ENCODE peak calls at places on chromosomes 12 and 14, in seven cellular contexts. P is tibial nerve, U is astrocyte of the spinal cord, W is kidney, F is cardiac muscle cell, Q is osteocyte, V is fibroblast of lung. L is an unnamed sample.

GRCh38 chr12:82862069-82862841 is 175.5 kb downstream of the TMTC2 start:
- DNase-seq in P (no peak), U (peak), W (no peak), F (no peak), Q (no peak), V (peak), L (no peak)

GRCh38 chr14:96084796-96085195 is 45.6 kb downstream of the C14orf132 start:
- DNase-seq in P (no peak), U (no peak), W (no peak), F (no peak), Q (no peak), V (no peak), L (no peak)

GRCh38 chr14:61750708-61751474 is 11.3 kb upstream of the SNAPC1 start:
- DNase-seq in P (peak), U (peak), W (peak), F (peak), Q (no peak), V (peak), L (peak)

GRCh38 chr12:84508325-84508861 is 404.2 kb downstream of the SLC6A15 start:
- DNase-seq in P (no peak), U (peak), W (no peak), F (no peak), Q (no peak), V (peak), L (no peak)

GRCh38 chr14:86865934-86866333 is 1127.0 kb downstream of the GALC start:
- DNase-seq in P (no peak), U (no peak), W (no peak), F (no peak), Q (no peak), V (no peak), L (no peak)

GRCh38 chr12:64672925-64673409 is 62.7 kb downstream of the RASSF3 start:
- DNase-seq in P (no peak), U (peak), W (peak), F (no peak), Q (no peak), V (peak), L (peak)

GRCh38 chr12:19994970-19995369 is 373.4 kb upstream of the PDE3A start:
- DNase-seq in P (no peak), U (peak), W (no peak), F (no peak), Q (no peak), V (no peak), L (no peak)

GRCh38 chr12:107749094-107749493 is 11.8 kb downstream of the PRDM4 start:
- DNase-seq in P (no peak), U (peak), W (no peak), F (no peak), Q (no peak), V (peak), L (no peak)

GRCh38 chr12:106110626-106111300 is 28.0 kb downstream of the NUAK1 start:
- DNase-seq in P (no peak), U (no peak), W (no peak), F (no peak), Q (no peak), V (no peak), L (no peak)

GRCh38 chr12:98594050-98594853 is 766 bp downstream of the SLC25A3 start:
- DNase-seq in P (peak), U (peak), W (peak), F (peak), Q (no peak), V (peak), L (no peak)

GRCh38 chr12:57632898-57633825 is at the start of gene B4GALNT1:
- DNase-seq in P (no peak), U (peak), W (peak), F (peak), Q (no peak), V (peak), L (peak)

GRCh38 chr12:102965281-102966155 is 8.0 kb downstream of the ASCL1 start:
- DNase-seq in P (no peak), U (no peak), W (no peak), F (peak), Q (no peak), V (no peak), L (no peak)

GRCh38 chr12:1594045-1594294 is 411 bp downstream of the FBXL14 start:
- DNase-seq in P (no peak), U (peak), W (peak), F (no peak), Q (no peak), V (peak), L (peak)

GRCh38 chr14:50801706-50802105 is 29.3 kb downstream of the NIN start:
- DNase-seq in P (no peak), U (peak), W (no peak), F (no peak), Q (no peak), V (peak), L (no peak)

GRCh38 chr12:33830070-33830469 is 192.2 kb upstream of the ALG10 start:
- DNase-seq in P (no peak), U (peak), W (no peak), F (no peak), Q (no peak), V (no peak), L (no peak)

GRCh38 chr14:68800361-68800760 is 7.5 kb upstream of the ZFP36L1 start:
- DNase-seq in P (no peak), U (peak), W (no peak), F (no peak), Q (peak), V (peak), L (no peak)

GRCh38 chr14:78697341-78697740 is 527.2 kb downstream of the NRXN3 start:
- DNase-seq in P (no peak), U (peak), W (no peak), F (peak), Q (no peak), V (peak), L (no peak)

GRCh38 chr14:22538671-22539228 is 50.3 kb downstream of the DAD1 start:
- DNase-seq in P (no peak), U (no peak), W (no peak), F (no peak), Q (no peak), V (no peak), L (peak)

GRCh38 chr14:54933006-54933405 is 30.4 kb upstream of the GCH1 start:
- DNase-seq in P (no peak), U (no peak), W (no peak), F (no peak), Q (no peak), V (no peak), L (no peak)

GRCh38 chr12:76866726-76867125 is 12.1 kb downstream of the CSRP2 start:
- DNase-seq in P (no peak), U (peak), W (no peak), F (no peak), Q (no peak), V (peak), L (no peak)

GRCh38 chr12:124551268-124552144 is 15.9 kb downstream of the NCOR2 start:
- DNase-seq in P (peak), U (peak), W (peak), F (peak), Q (no peak), V (no peak), L (peak)

GRCh38 chr12:5102261-5102789 is 58.6 kb downstream of the KCNA5 start:
- DNase-seq in P (no peak), U (peak), W (no peak), F (no peak), Q (no peak), V (peak), L (no peak)

GRCh38 chr12:32451816-32452215 is 52.5 kb downstream of the FGD4 start:
- DNase-seq in P (no peak), U (no peak), W (no peak), F (no peak), Q (no peak), V (no peak), L (no peak)

GRCh38 chr12:96063046-96063445 is 27.7 kb upstream of the LTA4H start:
- DNase-seq in P (no peak), U (peak), W (no peak), F (no peak), Q (no peak), V (peak), L (peak)

GRCh38 chr14:28780843-28781503 is 14.4 kb downstream of the FOXG1 start:
- DNase-seq in P (no peak), U (no peak), W (no peak), F (no peak), Q (no peak), V (peak), L (no peak)

GRCh38 chr14:39060818-39061437 is 42.1 kb downstream of the SEC23A start:
- DNase-seq in P (no peak), U (no peak), W (no peak), F (no peak), Q (no peak), V (no peak), L (no peak)

GRCh38 chr12:66241061-66242043 is 52.3 kb downstream of the IRAK3 start:
- DNase-seq in P (no peak), U (peak), W (no peak), F (no peak), Q (no peak), V (peak), L (no peak)

GRCh38 chr12:131000000-131000486 is 46.3 kb downstream of the ADGRD1 start:
- DNase-seq in P (no peak), U (no peak), W (no peak), F (no peak), Q (no peak), V (no peak), L (no peak)

GRCh38 chr12:12397184-12397583 is 40.3 kb downstream of the BORCS5 start:
- DNase-seq in P (no peak), U (no peak), W (no peak), F (no peak), Q (no peak), V (no peak), L (no peak)

GRCh38 chr12:12399161-12399560 is 42.3 kb downstream of the BORCS5 start:
- DNase-seq in P (no peak), U (no peak), W (no peak), F (no peak), Q (no peak), V (no peak), L (no peak)

GRCh38 chr12:12399906-12400305 is 43.0 kb downstream of the BORCS5 start:
- DNase-seq in P (no peak), U (no peak), W (no peak), F (no peak), Q (no peak), V (no peak), L (no peak)

GRCh38 chr12:12396727-12397126 is 39.8 kb downstream of the BORCS5 start:
- DNase-seq in P (no peak), U (no peak), W (no peak), F (no peak), Q (no peak), V (no peak), L (no peak)

GRCh38 chr12:12398026-12398859 is 41.4 kb downstream of the BORCS5 start:
- DNase-seq in P (peak), U (peak), W (peak), F (no peak), Q (no peak), V (peak), L (no peak)
- TF ChIP-seq CTCF in P (no peak), U (peak), W (peak), F (no peak), Q (peak), V (no peak), L (peak)

GRCh38 chr14:105324080-105324778 is 9.7 kb downstream of the PACS2 start:
- DNase-seq in P (no peak), U (no peak), W (no peak), F (peak), Q (no peak), V (no peak), L (no peak)
- TF ChIP-seq CTCF in P (no peak), U (no peak), W (no peak), F (no peak), Q (no peak), V (no peak), L (no peak)

GRCh38 chr14:23543403-23543802 is 8.2 kb downstream of the ZFHX2 start:
- DNase-seq in P (no peak), U (no peak), W (no peak), F (no peak), Q (no peak), V (no peak), L (no peak)
- TF ChIP-seq CTCF in P (no peak), U (no peak), W (no peak), F (no peak), Q (no peak), V (no peak), L (no peak)

GRCh38 chr14:76686646-76687045 is 74.6 kb upstream of the VASH1 start:
- DNase-seq in P (no peak), U (no peak), W (no peak), F (no peak), Q (no peak), V (no peak), L (no peak)

GRCh38 chr14:76688373-76688671 is 72.9 kb upstream of the VASH1 start:
- DNase-seq in P (no peak), U (no peak), W (no peak), F (no peak), Q (no peak), V (no peak), L (no peak)

GRCh38 chr14:76694106-76694505 is 67.2 kb upstream of the VASH1 start:
- DNase-seq in P (no peak), U (no peak), W (no peak), F (no peak), Q (peak), V (no peak), L (no peak)

GRCh38 chr14:76687611-76688372 is 73.5 kb upstream of the VASH1 start:
- DNase-seq in P (no peak), U (peak), W (no peak), F (no peak), Q (peak), V (peak), L (no peak)

GRCh38 chr14:76690502-76691105 is 70.7 kb upstream of the VASH1 start:
- DNase-seq in P (no peak), U (no peak), W (no peak), F (no peak), Q (peak), V (no peak), L (no peak)
- TF ChIP-seq CTCF in P (no peak), U (no peak), W (no peak), F (no peak), Q (no peak), V (no peak), L (no peak)

GRCh38 chr12:90945070-90945649 is 9.8 kb downstream of the CCER1 start:
- DNase-seq in P (no peak), U (peak), W (no peak), F (peak), Q (no peak), V (peak), L (no peak)
- TF ChIP-seq CTCF in P (peak), U (peak), W (peak), F (peak), Q (peak), V (peak), L (peak)

GRCh38 chr14:105945891-105946290 is 419.5 kb downstream of the TMEM121 start:
- DNase-seq in P (no peak), U (no peak), W (no peak), F (no peak), Q (no peak), V (no peak), L (peak)
- TF ChIP-seq CTCF in P (no peak), U (no peak), W (no peak), F (no peak), Q (no peak), V (no peak), L (peak)

GRCh38 chr12:132194056-132194455 is 49.8 kb downstream of the NOC4L start:
- DNase-seq in P (no peak), U (no peak), W (no peak), F (no peak), Q (no peak), V (no peak), L (peak)
- TF ChIP-seq CTCF in P (no peak), U (peak), W (no peak), F (no peak), Q (no peak), V (no peak), L (peak)

L was measured in activated CD8-positive, alpha-beta T cell treated with anti-CD3 and anti-CD28 coated beads for 36 hours.